ENCODE peak calls at places on chromosomes 6 and 20, in eight cellular contexts. One of them, this sample, is unnamed.

GRCh38 chr20:51969191-51969590 is 166.9 kb upstream of the SALL4 start:
- DNase-seq in stimulated activated CD4-positive, alpha-beta T cell treated with anti-CD3 and anti-CD28 coated beads, TNF-alpha, amount 100 ng/mL, for 1 hour: no peak
- DNase-seq in T-cell: no peak
- DNase-seq in ELF-1: no peak
- DNase-seq in GM13977: no peak
- DNase-seq in NCI-H1694: no peak
- DNase-seq in iris pigment epithelial cell: no peak
- DNase-seq in activated T-cell treated with anti-CD3 and anti-CD28 coated beads, Interleukin-2, amount 50 U/mL, for 72 hours: no peak
- DNase-seq in this sample: no peak

GRCh38 chr6:20866940-20867630 is 332.8 kb downstream of the CDKAL1 start:
- DNase-seq in stimulated activated CD4-positive, alpha-beta T cell treated with anti-CD3 and anti-CD28 coated beads, TNF-alpha, amount 100 ng/mL, for 1 hour: no peak
- DNase-seq in T-cell: no peak
- DNase-seq in ELF-1: no peak
- DNase-seq in GM13977: no peak
- DNase-seq in NCI-H1694: no peak
- DNase-seq in iris pigment epithelial cell: peak
- DNase-seq in activated T-cell treated with anti-CD3 and anti-CD28 coated beads, Interleukin-2, amount 50 U/mL, for 72 hours: no peak
- DNase-seq in this sample: peak

GRCh38 chr6:21594427-21595264 is 1.1 kb downstream of the SOX4 start:
- DNase-seq in stimulated activated CD4-positive, alpha-beta T cell treated with anti-CD3 and anti-CD28 coated beads, TNF-alpha, amount 100 ng/mL, for 1 hour: no peak
- DNase-seq in T-cell: no peak
- DNase-seq in ELF-1: peak
- DNase-seq in GM13977: peak
- DNase-seq in NCI-H1694: no peak
- DNase-seq in iris pigment epithelial cell: peak
- DNase-seq in activated T-cell treated with anti-CD3 and anti-CD28 coated beads, Interleukin-2, amount 50 U/mL, for 72 hours: peak
- DNase-seq in this sample: peak

GRCh38 chr20:29297411-29298270 is 1959.8 kb upstream of the DEFB115 start:
- DNase-seq in stimulated activated CD4-positive, alpha-beta T cell treated with anti-CD3 and anti-CD28 coated beads, TNF-alpha, amount 100 ng/mL, for 1 hour: no peak
- DNase-seq in T-cell: no peak
- DNase-seq in ELF-1: no peak
- DNase-seq in GM13977: no peak
- DNase-seq in NCI-H1694: no peak
- DNase-seq in iris pigment epithelial cell: no peak
- DNase-seq in activated T-cell treated with anti-CD3 and anti-CD28 coated beads, Interleukin-2, amount 50 U/mL, for 72 hours: no peak
- DNase-seq in this sample: no peak

GRCh38 chr6:69868252-69868804 is 2.0 kb downstream of the COL19A1 start:
- DNase-seq in stimulated activated CD4-positive, alpha-beta T cell treated with anti-CD3 and anti-CD28 coated beads, TNF-alpha, amount 100 ng/mL, for 1 hour: no peak
- DNase-seq in T-cell: no peak
- DNase-seq in ELF-1: no peak
- DNase-seq in GM13977: no peak
- DNase-seq in NCI-H1694: no peak
- DNase-seq in iris pigment epithelial cell: no peak
- DNase-seq in activated T-cell treated with anti-CD3 and anti-CD28 coated beads, Interleukin-2, amount 50 U/mL, for 72 hours: no peak
- DNase-seq in this sample: no peak

GRCh38 chr6:126625019-126625418 is 285.1 kb downstream of the CENPW start:
- DNase-seq in stimulated activated CD4-positive, alpha-beta T cell treated with anti-CD3 and anti-CD28 coated beads, TNF-alpha, amount 100 ng/mL, for 1 hour: no peak
- DNase-seq in T-cell: no peak
- DNase-seq in ELF-1: no peak
- DNase-seq in GM13977: no peak
- DNase-seq in NCI-H1694: no peak
- DNase-seq in iris pigment epithelial cell: peak
- DNase-seq in activated T-cell treated with anti-CD3 and anti-CD28 coated beads, Interleukin-2, amount 50 U/mL, for 72 hours: no peak
- DNase-seq in this sample: no peak

GRCh38 chr6:137871299-137871698 is 4.2 kb downstream of the TNFAIP3 start:
- DNase-seq in stimulated activated CD4-positive, alpha-beta T cell treated with anti-CD3 and anti-CD28 coated beads, TNF-alpha, amount 100 ng/mL, for 1 hour: no peak
- DNase-seq in T-cell: no peak
- DNase-seq in ELF-1: no peak
- DNase-seq in GM13977: no peak
- DNase-seq in NCI-H1694: no peak
- DNase-seq in iris pigment epithelial cell: no peak
- DNase-seq in activated T-cell treated with anti-CD3 and anti-CD28 coated beads, Interleukin-2, amount 50 U/mL, for 72 hours: no peak
- DNase-seq in this sample: no peak

GRCh38 chr6:75288023-75288422 is 3.4 kb upstream of the TMEM30A start:
- DNase-seq in stimulated activated CD4-positive, alpha-beta T cell treated with anti-CD3 and anti-CD28 coated beads, TNF-alpha, amount 100 ng/mL, for 1 hour: no peak
- DNase-seq in T-cell: no peak
- DNase-seq in ELF-1: no peak
- DNase-seq in GM13977: no peak
- DNase-seq in NCI-H1694: no peak
- DNase-seq in iris pigment epithelial cell: no peak
- DNase-seq in activated T-cell treated with anti-CD3 and anti-CD28 coated beads, Interleukin-2, amount 50 U/mL, for 72 hours: no peak
- DNase-seq in this sample: no peak

GRCh38 chr20:9408422-9409300 is 105.7 kb upstream of the LAMP5 start:
- DNase-seq in stimulated activated CD4-positive, alpha-beta T cell treated with anti-CD3 and anti-CD28 coated beads, TNF-alpha, amount 100 ng/mL, for 1 hour: no peak
- DNase-seq in T-cell: no peak
- DNase-seq in ELF-1: no peak
- DNase-seq in GM13977: no peak
- DNase-seq in NCI-H1694: no peak
- DNase-seq in iris pigment epithelial cell: peak
- DNase-seq in activated T-cell treated with anti-CD3 and anti-CD28 coated beads, Interleukin-2, amount 50 U/mL, for 72 hours: no peak
- DNase-seq in this sample: no peak

GRCh38 chr6:5403619-5404018 is 142.3 kb downstream of the FARS2 start:
- DNase-seq in stimulated activated CD4-positive, alpha-beta T cell treated with anti-CD3 and anti-CD28 coated beads, TNF-alpha, amount 100 ng/mL, for 1 hour: no peak
- DNase-seq in T-cell: no peak
- DNase-seq in ELF-1: no peak
- DNase-seq in GM13977: no peak
- DNase-seq in NCI-H1694: no peak
- DNase-seq in iris pigment epithelial cell: peak
- DNase-seq in activated T-cell treated with anti-CD3 and anti-CD28 coated beads, Interleukin-2, amount 50 U/mL, for 72 hours: no peak
- DNase-seq in this sample: no peak

GRCh38 chr6:93828553-93828952 is 409.2 kb upstream of the EPHA7 start:
- DNase-seq in stimulated activated CD4-positive, alpha-beta T cell treated with anti-CD3 and anti-CD28 coated beads, TNF-alpha, amount 100 ng/mL, for 1 hour: no peak
- DNase-seq in T-cell: no peak
- DNase-seq in ELF-1: no peak
- DNase-seq in GM13977: no peak
- DNase-seq in NCI-H1694: no peak
- DNase-seq in iris pigment epithelial cell: no peak
- DNase-seq in activated T-cell treated with anti-CD3 and anti-CD28 coated beads, Interleukin-2, amount 50 U/mL, for 72 hours: no peak
- DNase-seq in this sample: no peak

GRCh38 chr6:36384095-36384494 is 3.4 kb downstream of the ETV7 start:
- DNase-seq in stimulated activated CD4-positive, alpha-beta T cell treated with anti-CD3 and anti-CD28 coated beads, TNF-alpha, amount 100 ng/mL, for 1 hour: no peak
- DNase-seq in T-cell: no peak
- DNase-seq in ELF-1: no peak
- DNase-seq in GM13977: no peak
- DNase-seq in NCI-H1694: no peak
- DNase-seq in iris pigment epithelial cell: no peak
- DNase-seq in activated T-cell treated with anti-CD3 and anti-CD28 coated beads, Interleukin-2, amount 50 U/mL, for 72 hours: no peak
- DNase-seq in this sample: no peak

GRCh38 chr6:45967363-45967762 is 48.3 kb downstream of the CLIC5 start:
- DNase-seq in stimulated activated CD4-positive, alpha-beta T cell treated with anti-CD3 and anti-CD28 coated beads, TNF-alpha, amount 100 ng/mL, for 1 hour: no peak
- DNase-seq in T-cell: no peak
- DNase-seq in ELF-1: no peak
- DNase-seq in GM13977: no peak
- DNase-seq in NCI-H1694: no peak
- DNase-seq in iris pigment epithelial cell: no peak
- DNase-seq in activated T-cell treated with anti-CD3 and anti-CD28 coated beads, Interleukin-2, amount 50 U/mL, for 72 hours: no peak
- DNase-seq in this sample: no peak